ENCODE peak calls at places on chromosomes 1 and 21, in seven cellular contexts. X is body of pancreas, K is left ventricle myocardium inferior, U is SK-N-SH, T is fibroblast of lung, W is IMR-90, A is mesenchymal stem cell. V is an unnamed sample.

GRCh38 chr1:6637770-6638169 is 13.1 kb downstream of the THAP3 start:
- DNase-seq in W (no peak), X (no peak), A (no peak), U (no peak), K (no peak), T (no peak), V (no peak)

GRCh38 chr1:234907585-234908457 is 220.8 kb downstream of the TOMM20 start:
- DNase-seq in U (peak; percentile 69), T (peak; percentile 92), X (peak; percentile 60), W (peak; percentile 79), A (peak; percentile 78), K (no peak), V (no peak)

GRCh38 chr1:153795325-153795837 is 20.2 kb downstream of the SLC27A3 start:
- DNase-seq in U (no peak), W (no peak), K (no peak), A (no peak), X (no peak), T (no peak), V (no peak)

GRCh38 chr1:86648255-86648654 is 56.1 kb upstream of the SH3GLB1 start:
- DNase-seq in A (peak; percentile 83), W (peak; percentile 80), U (no peak), X (no peak), K (no peak), T (peak; percentile 82), V (peak; percentile 36)

GRCh38 chr1:228214921-228215662 is 7.2 kb downstream of the OBSCN start:
- DNase-seq in T (no peak), A (no peak), W (no peak), U (no peak), X (no peak), K (no peak), V (no peak)

GRCh38 chr1:78091215-78091813 is 45.5 kb downstream of the GIPC2 start:
- DNase-seq in K (no peak), X (no peak), T (no peak), U (no peak), A (no peak), W (no peak), V (no peak)

GRCh38 chr1:30748098-30748698 is 9.4 kb downstream of the LAPTM5 start:
- DNase-seq in U (no peak), X (no peak), T (peak; percentile 45), K (no peak), W (no peak), A (no peak), V (no peak)

GRCh38 chr1:21258331-21259134 is 31.7 kb downstream of the ECE1 start:
- DNase-seq in U (no peak), K (no peak), X (no peak), W (no peak), A (no peak), T (no peak), V (no peak)

GRCh38 chr1:184296466-184297243 is 90.2 kb upstream of the C1orf21 start:
- DNase-seq in X (peak; percentile 94), T (peak; percentile 91), W (peak; percentile 91), U (no peak), A (peak; percentile 92), K (peak; percentile 92), V (peak; percentile 99)

GRCh38 chr1:204366759-204367158 is 7.0 kb upstream of the PLEKHA6 start:
- DNase-seq in T (no peak), K (no peak), U (peak; percentile 46), W (no peak), A (no peak), X (no peak), V (no peak)

GRCh38 chr1:90613371-90613770 is 103.7 kb downstream of the BARHL2 start:
- DNase-seq in W (no peak), T (no peak), K (no peak), X (no peak), A (no peak), U (no peak), V (no peak)

GRCh38 chr1:215710340-215710971 is 143.4 kb downstream of the KCTD3 start:
- DNase-seq in X (peak; percentile 28), A (peak; percentile 56), T (peak; percentile 76), W (peak; percentile 69), K (no peak), U (peak; percentile 38), V (peak; percentile 29)

GRCh38 chr1:22387888-22388564 is 63.6 kb upstream of the ZBTB40 start:
- DNase-seq in U (no peak), K (no peak), T (no peak), A (peak; percentile 42), X (no peak), W (no peak), V (no peak)

GRCh38 chr1:162710349-162710748 is 78.1 kb downstream of the DDR2 start:
- DNase-seq in W (peak; percentile 59), X (peak; percentile 19), A (no peak), T (peak; percentile 81), U (no peak), K (no peak), V (no peak)

GRCh38 chr1:109649380-109649987 is 6.4 kb upstream of the GSTM4 start:
- DNase-seq in A (peak; percentile 22), U (peak; percentile 56), X (no peak), W (peak; percentile 43), K (no peak), T (peak; percentile 75), V (no peak)

GRCh38 chr1:248841702-248842395 is 3.8 kb downstream of the ZNF672 start:
- DNase-seq in W (peak; percentile 65), U (no peak), X (peak; percentile 44), K (no peak), A (peak; percentile 64), T (peak; percentile 72), V (peak; percentile 58)

GRCh38 chr1:241499910-241500309 is 19.6 kb downstream of the FH start:
- DNase-seq in K (no peak), X (no peak), U (peak; percentile 41), T (peak; percentile 77), A (peak; percentile 44), W (peak; percentile 62), V (peak; percentile 9)

GRCh38 chr1:112575154-112575804 is 43.7 kb downstream of the ST7L start:
- DNase-seq in U (no peak), X (no peak), K (no peak), A (peak; percentile 97), T (peak; percentile 97), W (peak; percentile 98), V (peak; percentile 96)

GRCh38 chr1:42434340-42434739 is 21.5 kb downstream of the ZMYND12 start:
- DNase-seq in U (no peak), W (no peak), K (no peak), A (no peak), X (no peak), T (no peak), V (no peak)

GRCh38 chr1:24694380-24694843 is 50.8 kb upstream of the CLIC4 start:
- DNase-seq in X (no peak), T (peak; percentile 72), U (peak; percentile 62), W (peak; percentile 53), A (peak; percentile 90), K (peak; percentile 71), V (no peak)

GRCh38 chr21:42258150-42258884 is 39.4 kb downstream of the ABCG1 start:
- DNase-seq in U (peak; percentile 83), T (peak; percentile 49), W (peak; percentile 32), K (peak; percentile 68), X (peak; percentile 77), A (peak; percentile 18), V (peak; percentile 34)

GRCh38 chr1:236565530-236565929 is 38.8 kb downstream of the HEATR1 start:
- DNase-seq in A (no peak), T (no peak), K (no peak), U (no peak), W (no peak), X (no peak), V (no peak)

GRCh38 chr1:236560213-236560771 is 36.5 kb downstream of the LGALS8 start:
- DNase-seq in W (no peak), K (no peak), U (no peak), T (no peak), A (no peak), X (no peak), V (no peak)

GRCh38 chr1:236558069-236558468 is 34.3 kb downstream of the LGALS8 start:
- DNase-seq in T (no peak), X (no peak), K (no peak), U (no peak), W (no peak), A (no peak), V (no peak)

GRCh38 chr1:236556606-236557005 is 32.8 kb downstream of the LGALS8 start:
- DNase-seq in W (no peak), T (no peak), A (no peak), U (no peak), K (no peak), X (no peak), V (no peak)

GRCh38 chr1:236561976-236562375 is 38.2 kb downstream of the LGALS8 start:
- DNase-seq in T (no peak), X (no peak), U (peak; percentile 70), A (no peak), W (no peak), K (no peak), V (no peak)
- H3K36me3 ChIP-seq in T (peaks cover 4% of the 10 kb centered on the region), X (no peaks in the 10 kb centered on the region), U (peaks cover 93% of the 10 kb centered on the region), A (peaks cover 36% of the 10 kb centered on the region), W (peaks cover 46% of the 10 kb centered on the region), K (peaks cover 86% of the 10 kb centered on the region), V (peaks cover 70% of the 10 kb centered on the region)

GRCh38 chr1:150841626-150842025 is 33.6 kb upstream of the CTSK start:
- DNase-seq in X (no peak), A (no peak), K (no peak), U (no peak), T (no peak), W (no peak), V (no peak)

GRCh38 chr1:150832597-150832996 is 24.5 kb upstream of the CTSK start:
- DNase-seq in T (no peak), X (no peak), U (no peak), A (no peak), K (no peak), W (no peak), V (no peak)

DNA sequence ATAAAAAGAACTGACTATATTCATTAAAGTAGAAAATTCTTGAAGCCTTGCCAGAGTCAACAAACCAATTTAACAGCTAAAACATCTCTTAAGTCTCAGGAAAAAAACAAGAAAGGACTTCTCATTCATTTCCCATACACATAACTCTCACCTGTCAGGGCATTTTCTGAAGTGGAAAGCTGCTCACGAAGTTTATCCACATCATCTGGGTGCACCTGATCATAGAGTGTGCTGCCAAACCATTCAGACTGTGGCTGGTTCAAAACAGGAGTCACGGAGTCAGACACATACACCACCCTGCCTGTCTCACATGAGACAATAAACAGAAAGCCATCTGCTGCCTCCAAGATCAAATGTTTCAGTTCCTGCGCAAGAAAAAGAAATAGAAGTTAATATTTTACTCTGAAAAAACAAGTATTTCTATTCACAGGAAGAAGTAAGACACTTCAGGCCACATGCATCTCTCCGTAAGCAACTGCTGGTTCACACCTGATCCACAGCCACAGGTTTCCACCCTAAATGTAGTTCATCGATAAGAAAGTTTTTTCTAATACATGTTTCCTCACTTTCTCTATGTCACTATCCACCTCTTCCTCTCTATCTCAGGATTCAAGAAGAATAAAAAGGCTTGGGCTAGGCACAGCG is 28.2 kb upstream of the CTSK start:
- DNase-seq in K (no peak), A (no peak), X (peak; percentile 9), U (no peak), T (no peak), W (peak; percentile 3), V (no peak)
- H3K36me3 ChIP-seq in K (peaks cover 84% of the 10 kb centered on the region), A (peaks cover 11% of the 10 kb centered on the region), X (peaks cover 3% of the 10 kb centered on the region), U (peaks cover 65% of the 10 kb centered on the region), T (peaks cover 6% of the 10 kb centered on the region), W (peaks cover 41% of the 10 kb centered on the region), V (peaks cover 37% of the 10 kb centered on the region)

GRCh38 chr1:160282807-160283206 is 2.1 kb downstream of the PEX19 start:
- DNase-seq in T (no peak), U (no peak), W (no peak), A (no peak), K (no peak), X (no peak), V (no peak)
- H3K36me3 ChIP-seq in T (peaks cover 19% of the 10 kb centered on the region), U (peaks cover 45% of the 10 kb centered on the region), W (peaks cover 30% of the 10 kb centered on the region), A (peaks cover 28% of the 10 kb centered on the region), K (peaks cover 50% of the 10 kb centered on the region), X (no peaks in the 10 kb centered on the region), V (peaks cover 44% of the 10 kb centered on the region)

GRCh38 chr21:7917729-7918128 is 2603.7 kb upstream of the TPTE start:
- DNase-seq in A (no peak), W (peak; percentile 35), X (no peak), K (no peak), U (no peak), T (peak; percentile 21), V (no peak)
- H3K36me3 ChIP-seq in A (no peaks in the 10 kb centered on the region), W (no peaks in the 10 kb centered on the region), X (no peaks in the 10 kb centered on the region), K (no peaks in the 10 kb centered on the region), U (no peaks in the 10 kb centered on the region), T (no peaks in the 10 kb centered on the region), V (no peaks in the 10 kb centered on the region)